ENCODE peak calls at places on chromosomes 5 and 9, in six cellular contexts. One of them, this sample, is unnamed.
A peak's percentile ranks its signal among the peaks of the same experiment; 100 is the strongest.

GRCh38 chr9:29691758-29692407 is 2118.6 kb upstream of the C9orf72 start:
- DNase-seq in G401: peak; percentile 9
- DNase-seq in Kasumi-1: peak; percentile 63
- DNase-seq in Right ventricle myocardium superior: no peak
- DNase-seq in pons: peak; percentile 16
- DNase-seq in NCI-H1694 treated with DMSO at 0.1 percent for 48 hours: peak; percentile 37
- DNase-seq in this sample: peak; percentile 69

GRCh38 chr5:395156-395920 is 47.6 kb upstream of the EXOC3 start:
- DNase-seq in G401: no peak
- DNase-seq in Kasumi-1: no peak
- DNase-seq in Right ventricle myocardium superior: peak; percentile 40
- DNase-seq in pons: no peak
- DNase-seq in NCI-H1694 treated with DMSO at 0.1 percent for 48 hours: no peak
- DNase-seq in this sample: no peak

GRCh38 chr5:2148312-2149195 is 265.8 kb upstream of the IRX4 start:
- DNase-seq in G401: no peak
- DNase-seq in Kasumi-1: no peak
- DNase-seq in Right ventricle myocardium superior: no peak
- DNase-seq in pons: no peak
- DNase-seq in NCI-H1694 treated with DMSO at 0.1 percent for 48 hours: no peak
- DNase-seq in this sample: no peak

GRCh38 chr5:82987188-82987587 is 90.0 kb downstream of the TMEM167A start:
- DNase-seq in G401: no peak
- DNase-seq in Kasumi-1: no peak
- DNase-seq in Right ventricle myocardium superior: no peak
- DNase-seq in pons: no peak
- DNase-seq in NCI-H1694 treated with DMSO at 0.1 percent for 48 hours: no peak
- DNase-seq in this sample: no peak

GRCh38 chr9:98736216-98736615 is 27.5 kb upstream of the GABBR2 start:
- DNase-seq in G401: no peak
- DNase-seq in Kasumi-1: no peak
- DNase-seq in Right ventricle myocardium superior: no peak
- DNase-seq in pons: no peak
- DNase-seq in NCI-H1694 treated with DMSO at 0.1 percent for 48 hours: no peak
- DNase-seq in this sample: no peak

GRCh38 chr5:75364571-75365280 is 27.7 kb downstream of the HMGCR start:
- DNase-seq in G401: peak; percentile 62
- DNase-seq in Kasumi-1: no peak
- DNase-seq in Right ventricle myocardium superior: no peak
- DNase-seq in pons: no peak
- DNase-seq in NCI-H1694 treated with DMSO at 0.1 percent for 48 hours: no peak
- DNase-seq in this sample: no peak

GRCh38 chr9:101307041-101307440 is 77.8 kb downstream of the BAAT start:
- DNase-seq in G401: peak; percentile 10
- DNase-seq in Kasumi-1: no peak
- DNase-seq in Right ventricle myocardium superior: no peak
- DNase-seq in pons: no peak
- DNase-seq in NCI-H1694 treated with DMSO at 0.1 percent for 48 hours: no peak
- DNase-seq in this sample: no peak

GRCh38 chr9:5336683-5337082 is 3.0 kb downstream of the RLN1 start:
- DNase-seq in G401: no peak
- DNase-seq in Kasumi-1: no peak
- DNase-seq in Right ventricle myocardium superior: no peak
- DNase-seq in pons: no peak
- DNase-seq in NCI-H1694 treated with DMSO at 0.1 percent for 48 hours: no peak
- DNase-seq in this sample: no peak

GRCh38 chr5:78755822-78756429 is 107.4 kb upstream of the LHFPL2 start:
- DNase-seq in G401: peak; percentile 45
- DNase-seq in Kasumi-1: no peak
- DNase-seq in Right ventricle myocardium superior: no peak
- DNase-seq in pons: peak; percentile 31
- DNase-seq in NCI-H1694 treated with DMSO at 0.1 percent for 48 hours: peak; percentile 43
- DNase-seq in this sample: no peak

GRCh38 chr5:139772927-139773690 is 22.5 kb upstream of the PSD2 start:
- DNase-seq in G401: no peak
- DNase-seq in Kasumi-1: no peak
- DNase-seq in Right ventricle myocardium superior: no peak
- DNase-seq in pons: no peak
- DNase-seq in NCI-H1694 treated with DMSO at 0.1 percent for 48 hours: no peak
- DNase-seq in this sample: no peak

GRCh38 chr5:8729437-8729836 is 816.4 kb downstream of the SEMA5A start:
- DNase-seq in G401: no peak
- DNase-seq in Kasumi-1: no peak
- DNase-seq in Right ventricle myocardium superior: no peak
- DNase-seq in pons: no peak
- DNase-seq in NCI-H1694 treated with DMSO at 0.1 percent for 48 hours: no peak
- DNase-seq in this sample: no peak

GRCh38 chr9:80376180-80376579 is 804.4 kb downstream of the TLE4 start:
- DNase-seq in G401: no peak
- DNase-seq in Kasumi-1: no peak
- DNase-seq in Right ventricle myocardium superior: no peak
- DNase-seq in pons: no peak
- DNase-seq in NCI-H1694 treated with DMSO at 0.1 percent for 48 hours: no peak
- DNase-seq in this sample: no peak

GRCh38 chr5:417301-417700 is 25.7 kb upstream of the EXOC3 start:
- DNase-seq in G401: no peak
- DNase-seq in Kasumi-1: no peak
- DNase-seq in Right ventricle myocardium superior: no peak
- DNase-seq in pons: no peak
- DNase-seq in NCI-H1694 treated with DMSO at 0.1 percent for 48 hours: no peak
- DNase-seq in this sample: no peak

GRCh38 chr5:135310328-135310989 is 88.6 kb downstream of the MACROH2A1 start:
- DNase-seq in G401: no peak
- DNase-seq in Kasumi-1: no peak
- DNase-seq in Right ventricle myocardium superior: no peak
- DNase-seq in pons: no peak
- DNase-seq in NCI-H1694 treated with DMSO at 0.1 percent for 48 hours: no peak
- DNase-seq in this sample: no peak

GRCh38 chr5:76264681-76265080 is 138.4 kb upstream of the IQGAP2 start:
- DNase-seq in G401: no peak
- DNase-seq in Kasumi-1: no peak
- DNase-seq in Right ventricle myocardium superior: no peak
- DNase-seq in pons: no peak
- DNase-seq in NCI-H1694 treated with DMSO at 0.1 percent for 48 hours: no peak
- DNase-seq in this sample: no peak

GRCh38 chr5:86964889-86965288 is 302.8 kb upstream of the RASA1 start:
- DNase-seq in G401: no peak
- DNase-seq in Kasumi-1: peak; percentile 39
- DNase-seq in Right ventricle myocardium superior: no peak
- DNase-seq in pons: no peak
- DNase-seq in NCI-H1694 treated with DMSO at 0.1 percent for 48 hours: no peak
- DNase-seq in this sample: no peak

GRCh38 chr9:36964791-36965190 is 69.3 kb downstream of the PAX5 start:
- DNase-seq in G401: no peak
- DNase-seq in Kasumi-1: no peak
- DNase-seq in Right ventricle myocardium superior: no peak
- DNase-seq in pons: no peak
- DNase-seq in NCI-H1694 treated with DMSO at 0.1 percent for 48 hours: no peak
- DNase-seq in this sample: no peak

GRCh38 chr9:131660466-131661405 is 79.1 kb downstream of the RAPGEF1 start:
- DNase-seq in G401: no peak
- DNase-seq in Kasumi-1: no peak
- DNase-seq in Right ventricle myocardium superior: no peak
- DNase-seq in pons: peak; percentile 78
- DNase-seq in NCI-H1694 treated with DMSO at 0.1 percent for 48 hours: no peak
- DNase-seq in this sample: peak; percentile 51

GRCh38 chr5:42951169-42951846 is 88.8 kb downstream of the ANXA2R start:
- DNase-seq in G401: no peak
- DNase-seq in Kasumi-1: peak; percentile 64
- DNase-seq in Right ventricle myocardium superior: peak; percentile 61
- DNase-seq in pons: peak; percentile 6
- DNase-seq in NCI-H1694 treated with DMSO at 0.1 percent for 48 hours: peak; percentile 18
- DNase-seq in this sample: no peak

GRCh38 chr5:57111993-57112392 is 61.9 kb upstream of the GPBP1 start:
- DNase-seq in G401: no peak
- DNase-seq in Kasumi-1: no peak
- DNase-seq in Right ventricle myocardium superior: no peak
- DNase-seq in pons: no peak
- DNase-seq in NCI-H1694 treated with DMSO at 0.1 percent for 48 hours: no peak
- DNase-seq in this sample: no peak

This sample was measured in WTC11.